ENCODE peak calls at places on chromosomes 11 and 22, in nine cellular contexts. T, D, N, Y, A, K, U, B and I are unnamed samples.

GRCh38 chr22:36946436-36947158 is 33.2 kb downstream of the CSF2RB start:
- DNase-seq in T (no peak), D (no peak), N (no peak), Y (no peak), A (no peak), K (no peak), U (no peak), B (no peak), I (no peak)

GRCh38 chr22:31753005-31753633 is 700 bp upstream of the DEPDC5 start:
- DNase-seq in T (peak), D (no peak), N (no peak), Y (peak), A (peak), K (no peak), U (no peak), B (peak), I (no peak)

GRCh38 chr22:36253523-36254490 is 874 bp downstream of the APOL1 start:
- DNase-seq in T (no peak), D (no peak), N (no peak), Y (no peak), A (peak), K (no peak), U (no peak), B (no peak), I (no peak)

GRCh38 chr11:69010964-69011623 is 2.0 kb downstream of the MRGPRF start:
- DNase-seq in T (peak), D (peak), N (peak), Y (peak), A (peak), K (no peak), U (peak), B (peak), I (peak)

GRCh38 chr11:69060806-69061712 is 12.3 kb downstream of the TPCN2 start:
- DNase-seq in T (peak), D (no peak), N (no peak), Y (no peak), A (no peak), K (no peak), U (no peak), B (no peak), I (no peak)

GRCh38 chr11:66970808-66971442 is 4.2 kb upstream of the C11orf86 start:
- DNase-seq in T (peak), D (peak), N (no peak), Y (peak), A (no peak), K (peak), U (peak), B (peak), I (peak)

GRCh38 chr11:114131366-114131963 is 72.0 kb downstream of the ZBTB16 start:
- DNase-seq in T (no peak), D (no peak), N (no peak), Y (no peak), A (no peak), K (no peak), U (no peak), B (no peak), I (no peak)

GRCh38 chr11:63573881-63574855 is 11.0 kb upstream of the PLAAT2 start:
- DNase-seq in T (no peak), D (peak), N (peak), Y (no peak), A (peak), K (no peak), U (peak), B (peak), I (peak)

GRCh38 chr11:69552951-69553350 is 71.5 kb downstream of the LINC01488 start:
- DNase-seq in T (no peak), D (no peak), N (no peak), Y (no peak), A (no peak), K (no peak), U (no peak), B (no peak), I (no peak)

GRCh38 chr22:21698430-21699329 is 32.9 kb downstream of the PPIL2 start:
- DNase-seq in T (peak), D (no peak), N (no peak), Y (no peak), A (peak), K (no peak), U (no peak), B (no peak), I (no peak)

GRCh38 chr11:63682045-63682915 is 980 bp downstream of the RTN3 start:
- DNase-seq in T (no peak), D (no peak), N (no peak), Y (no peak), A (peak), K (no peak), U (peak), B (peak), I (no peak)

GRCh38 chr11:17828311-17828751 is 93.8 kb downstream of the KCNC1 start:
- DNase-seq in T (peak), D (peak), N (no peak), Y (peak), A (no peak), K (no peak), U (peak), B (no peak), I (no peak)

GRCh38 chr11:14499178-14499559 is 442 bp downstream of the COPB1 start:
- DNase-seq in T (peak), D (no peak), N (no peak), Y (peak), A (peak), K (no peak), U (peak), B (peak), I (no peak)

GRCh38 chr11:77301510-77301909 is at the start of gene GDPD4:
- DNase-seq in T (no peak), D (no peak), N (no peak), Y (no peak), A (peak), K (no peak), U (no peak), B (no peak), I (no peak)

GRCh38 chr11:107859459-107860239 is 1.1 kb upstream of the SLC35F2 start:
- DNase-seq in T (peak), D (no peak), N (peak), Y (peak), A (peak), K (no peak), U (peak), B (peak), I (no peak)

GRCh38 chr22:26942301-26942927 is 285.0 kb downstream of the MIAT start:
- DNase-seq in T (no peak), D (no peak), N (no peak), Y (no peak), A (no peak), K (no peak), U (no peak), B (no peak), I (no peak)

GRCh38 chr11:17395978-17396377 is 7.5 kb upstream of the KCNJ11 start:
- DNase-seq in T (no peak), D (no peak), N (no peak), Y (no peak), A (no peak), K (no peak), U (no peak), B (no peak), I (no peak)

GRCh38 chr22:46057762-46058420 is 80.9 kb upstream of the WNT7B start:
- DNase-seq in T (no peak), D (no peak), N (peak), Y (peak), A (peak), K (no peak), U (peak), B (no peak), I (no peak)

GRCh38 chr11:112886707-112887370 is 74.4 kb upstream of the NCAM1 start:
- DNase-seq in T (no peak), D (no peak), N (no peak), Y (no peak), A (no peak), K (no peak), U (no peak), B (no peak), I (no peak)

GRCh38 chr11:44760917-44761545 is 34.3 kb downstream of the TSPAN18 start:
- DNase-seq in T (peak), D (peak), N (no peak), Y (no peak), A (peak), K (peak), U (peak), B (peak), I (no peak)

GRCh38 chr11:120652705-120653335 is 141.3 kb downstream of the GRIK4 start:
- DNase-seq in T (no peak), D (no peak), N (no peak), Y (no peak), A (no peak), K (no peak), U (no peak), B (peak), I (no peak)

GRCh38 chr11:76206327-76207081 is at the start of gene WNT11:
- DNase-seq in T (peak), D (no peak), N (peak), Y (no peak), A (peak), K (no peak), U (no peak), B (peak), I (no peak)

GRCh38 chr11:62498492-62499286 is 47.9 kb downstream of the AHNAK start:
- DNase-seq in T (no peak), D (no peak), N (no peak), Y (no peak), A (no peak), K (no peak), U (no peak), B (no peak), I (no peak)

GRCh38 chr22:39617342-39617741 is 46.8 kb downstream of the CACNA1I start:
- DNase-seq in T (no peak), D (no peak), N (no peak), Y (no peak), A (no peak), K (no peak), U (no peak), B (no peak), I (no peak)

GRCh38 chr11:123904932-123905331 is 3.0 kb downstream of the OR8D4 start:
- DNase-seq in T (no peak), D (no peak), N (no peak), Y (no peak), A (no peak), K (no peak), U (no peak), B (no peak), I (no peak)

GRCh38 chr22:41021655-41022454 is 70.5 kb upstream of the EP300 start:
- DNase-seq in T (peak), D (peak), N (peak), Y (peak), A (peak), K (no peak), U (peak), B (peak), I (peak)

GRCh38 chr11:90288207-90288821 is 65.5 kb upstream of the CHORDC1 start:
- DNase-seq in T (no peak), D (no peak), N (no peak), Y (no peak), A (no peak), K (no peak), U (no peak), B (no peak), I (no peak)

GRCh38 chr11:111408789-111409727 is 30.0 kb upstream of the POU2AF1 start:
- DNase-seq in T (no peak), D (no peak), N (no peak), Y (no peak), A (no peak), K (no peak), U (peak), B (no peak), I (peak)

GRCh38 chr11:108160970-108161566 is 39.7 kb downstream of the ACAT1 start:
- DNase-seq in T (no peak), D (no peak), N (no peak), Y (no peak), A (no peak), K (no peak), U (no peak), B (no peak), I (no peak)

GRCh38 chr11:112315861-112316739 is 55.4 kb upstream of the PLET1 start:
- DNase-seq in T (no peak), D (no peak), N (no peak), Y (no peak), A (no peak), K (no peak), U (no peak), B (no peak), I (no peak)

GRCh38 chr22:44153705-44154104 is 27.0 kb upstream of the PARVG start:
- DNase-seq in T (no peak), D (no peak), N (no peak), Y (no peak), A (no peak), K (no peak), U (no peak), B (no peak), I (no peak)

GRCh38 chr22:48505891-48506290 is 1321.8 kb downstream of the BRD1 start:
- DNase-seq in T (no peak), D (no peak), N (no peak), Y (no peak), A (no peak), K (no peak), U (no peak), B (no peak), I (no peak)

GRCh38 chr11:75820636-75821035 is 5.6 kb downstream of the UVRAG start:
- DNase-seq in T (no peak), D (no peak), N (no peak), Y (no peak), A (no peak), K (no peak), U (no peak), B (peak), I (no peak)